ENCODE peak calls at places on chromosomes 3 and 15, in nine cellular contexts. C, S, Y, O, Z, W, U, V and L are unnamed samples. For H3K4me1, the result is how much of the 10 kb centered on the place peaks cover.

GRCh38 chr3:122392868-122393844 is 9.2 kb downstream of the FAM162A start:
- DNase-seq in C (peak), S (peak), Y (peak), O (peak), Z (no peak), W (no peak), U (peak), V (peak), L (no peak)

GRCh38 chr3:10919636-10920035 is 72.9 kb upstream of the SLC6A1 start:
- DNase-seq in C (no peak), S (no peak), Y (no peak), O (no peak), Z (no peak), W (no peak), U (no peak), V (no peak), L (no peak)

GRCh38 chr15:43346305-43346704 is 15.9 kb upstream of the LCMT2 start:
- DNase-seq in C (no peak), S (no peak), Y (no peak), O (peak), Z (no peak), W (no peak), U (no peak), V (peak), L (no peak)

GRCh38 chr3:58899159-58899952 is 150.5 kb downstream of the CFAP20DC start:
- DNase-seq in C (peak), S (no peak), Y (no peak), O (no peak), Z (peak), W (no peak), U (peak), V (no peak), L (peak)

GRCh38 chr3:105369501-105370371 is 3.0 kb downstream of the ALCAM start:
- DNase-seq in C (peak), S (peak), Y (peak), O (peak), Z (peak), W (peak), U (peak), V (peak), L (peak)

GRCh38 chr3:59247402-59247841 is 197.6 kb upstream of the CFAP20DC start:
- DNase-seq in C (no peak), S (peak), Y (no peak), O (no peak), Z (no peak), W (no peak), U (peak), V (no peak), L (no peak)

GRCh38 chr3:85560088-85560790 is 601.5 kb downstream of the CADM2 start:
- DNase-seq in C (peak), S (no peak), Y (peak), O (no peak), Z (no peak), W (no peak), U (peak), V (no peak), L (peak)

GRCh38 chr15:40333922-40334492 is 6.7 kb downstream of the CCDC9B start:
- DNase-seq in C (peak), S (peak), Y (no peak), O (peak), Z (peak), W (no peak), U (peak), V (peak), L (peak)

GRCh38 chr15:63332367-63333078 is 49.1 kb downstream of the CA12 start:
- DNase-seq in C (no peak), S (peak), Y (no peak), O (no peak), Z (no peak), W (no peak), U (peak), V (peak), L (no peak)

DNA sequence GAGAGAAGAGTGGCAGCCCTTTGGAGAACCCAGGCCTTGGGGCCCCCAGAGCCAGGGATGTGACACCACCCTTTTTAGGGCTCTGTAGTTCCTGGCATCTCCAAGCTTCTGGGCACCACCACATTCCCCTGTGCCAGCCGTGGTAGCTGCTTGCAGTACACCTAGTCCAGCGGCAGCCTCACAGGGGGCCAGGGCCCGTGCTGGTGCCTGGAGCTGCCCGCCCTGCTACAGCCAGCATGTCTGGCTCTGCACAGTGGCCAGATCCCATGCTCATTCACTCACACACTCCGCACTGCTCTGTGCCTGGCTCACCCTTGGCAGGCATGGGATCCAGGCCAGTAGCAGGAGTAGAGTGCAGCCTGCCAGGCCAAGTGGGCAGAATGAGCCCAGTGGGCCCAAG is 351.6 kb upstream of the TMCO5A start:
- DNase-seq in C (no peak), S (no peak), Y (no peak), O (no peak), Z (no peak), W (no peak), U (no peak), V (no peak), L (no peak)
- H3K4me1 ChIP-seq in C (under half), S (under half), Y (under half), O (under half), Z (under half), W (under half), U (under half), V (under half), L (under half)

DNA sequence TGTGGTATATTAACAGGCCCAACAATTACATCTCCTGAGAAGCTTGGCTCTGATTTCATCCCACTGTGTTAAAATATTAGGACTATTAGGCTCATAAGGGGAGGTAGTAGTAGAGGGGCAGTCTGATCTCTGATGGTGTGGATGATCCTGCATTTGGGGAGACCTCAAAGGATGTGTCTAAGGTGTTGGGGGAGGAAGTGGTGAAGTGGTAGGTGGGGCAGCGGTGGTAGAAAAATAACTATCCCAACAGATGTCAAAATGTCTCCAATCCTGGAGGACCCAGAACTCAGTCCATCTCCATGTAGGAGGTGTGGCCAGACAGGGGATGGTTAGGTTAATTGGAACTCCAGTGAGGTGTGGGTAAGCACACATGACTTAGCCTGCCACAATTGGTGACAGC is 10.4 kb upstream of the IQCF6 start:
- DNase-seq in C (no peak), S (no peak), Y (no peak), O (no peak), Z (no peak), W (no peak), U (no peak), V (no peak), L (no peak)
- TF ChIP-seq CTCF in C (no peak), S (no peak), Y (no peak), O (no peak), Z (no peak), W (no peak), U (no peak), V (no peak), L (no peak)

GRCh38 chr3:37918627-37919026 is 56.9 kb downstream of the CTDSPL start:
- DNase-seq in C (no peak), S (no peak), Y (no peak), O (no peak), Z (no peak), W (no peak), U (no peak), V (no peak), L (no peak)

GRCh38 chr3:37922721-37923575 is 61.3 kb downstream of the CTDSPL start:
- DNase-seq in C (no peak), S (peak), Y (no peak), O (no peak), Z (peak), W (no peak), U (peak), V (no peak), L (no peak)

GRCh38 chr3:37923576-37923926 is 61.9 kb downstream of the CTDSPL start:
- DNase-seq in C (no peak), S (no peak), Y (no peak), O (no peak), Z (no peak), W (no peak), U (no peak), V (no peak), L (no peak)

GRCh38 chr3:37921025-37921424 is 59.3 kb downstream of the CTDSPL start:
- DNase-seq in C (no peak), S (no peak), Y (no peak), O (no peak), Z (no peak), W (no peak), U (no peak), V (no peak), L (no peak)

GRCh38 chr3:37920156-37920686 is 58.5 kb downstream of the CTDSPL start:
- DNase-seq in C (no peak), S (no peak), Y (no peak), O (no peak), Z (no peak), W (no peak), U (no peak), V (no peak), L (no peak)
- H3K4me1 ChIP-seq in C (under half), S (under half), Y (half or more), O (under half), Z (half or more), W (under half), U (under half), V (under half), L (under half)

DNA sequence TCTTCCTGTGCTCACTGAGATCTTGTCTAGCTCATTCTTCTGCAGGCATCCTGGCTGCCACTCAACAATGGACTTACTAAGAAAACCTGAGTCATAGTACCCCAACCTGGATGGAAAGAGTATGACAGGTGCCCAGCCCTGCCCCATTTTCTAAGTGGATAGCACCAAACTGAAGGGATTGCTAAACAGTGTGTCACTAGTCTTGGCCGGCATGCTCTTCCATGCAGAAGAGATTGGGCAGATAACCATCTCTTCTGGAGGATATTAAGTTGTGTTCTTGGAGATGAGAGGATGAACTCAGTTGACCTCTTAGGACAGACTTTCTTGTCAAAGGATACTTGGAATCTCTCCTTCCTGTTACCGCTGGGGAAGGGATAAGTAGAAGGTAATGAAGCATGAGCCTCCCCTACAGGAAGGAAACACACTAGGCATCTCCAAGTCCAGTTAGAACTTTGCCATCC is 797.5 kb downstream of the AGBL1 start:
- DNase-seq in C (no peak), S (no peak), Y (no peak), O (no peak), Z (no peak), W (no peak), U (peak), V (no peak), L (no peak)
- TF ChIP-seq CTCF in C (no peak), S (no peak), Y (no peak), O (no peak), Z (no peak), W (no peak), U (no peak), V (no peak), L (no peak)

DNA sequence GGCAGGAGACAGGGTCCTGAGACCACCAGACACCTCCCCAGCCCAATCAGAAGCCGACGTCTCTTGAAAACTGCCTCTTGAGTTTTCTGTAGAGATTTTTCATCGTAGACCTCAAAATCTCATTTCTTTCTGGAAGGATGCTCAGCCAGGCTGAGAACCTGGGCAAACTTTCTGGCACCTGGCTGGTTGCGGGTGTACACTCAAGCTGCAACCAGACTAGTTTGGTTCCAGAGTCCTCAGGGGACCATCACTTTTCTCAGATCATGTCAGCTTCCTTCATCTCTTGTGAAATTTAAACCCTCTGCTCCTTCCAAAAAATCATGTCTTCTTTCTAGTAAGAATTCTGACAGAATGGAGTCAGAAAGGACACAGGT is 45.1 kb downstream of the CMTM7 start:
- DNase-seq in C (no peak), S (no peak), Y (no peak), O (peak), Z (no peak), W (no peak), U (no peak), V (no peak), L (no peak)
- H3K4me1 ChIP-seq in C (under half), S (under half), Y (under half), O (half or more), Z (under half), W (half or more), U (under half), V (under half), L (under half)